ENCODE peak calls at places on chromosomes 12 and 14, in four cellular contexts. M, I, F and V are unnamed samples.

GRCh38 chr14:61736751-61737150 is 25.5 kb upstream of the SNAPC1 start:
- DNase-seq in M (no peak), I (no peak), F (no peak), V (no peak)

GRCh38 chr12:47949441-47950341 is 13.7 kb upstream of the TMEM106C start:
- DNase-seq in M (peak; percentile 69), I (no peak), F (peak; percentile 90), V (peak; percentile 69)

GRCh38 chr12:109899783-109900751 is at the start of gene TCHP:
- DNase-seq in M (peak; percentile 74), I (peak; percentile 54), F (peak; percentile 92), V (peak; percentile 90)

GRCh38 chr14:75884198-75884611 is 97.6 kb downstream of the TGFB3 start:
- DNase-seq in M (no peak), I (no peak), F (peak; percentile 21), V (no peak)

GRCh38 chr12:402127-402456 is 648 bp downstream of the CCDC77 start:
- DNase-seq in M (no peak), I (no peak), F (peak; percentile 32), V (no peak)

GRCh38 chr14:54794148-54794547 is 108.5 kb downstream of the GCH1 start:
- DNase-seq in M (no peak), I (no peak), F (no peak), V (no peak)

GRCh38 chr12:45284096-45284901 is 68.4 kb downstream of the ANO6 start:
- DNase-seq in M (no peak), I (no peak), F (no peak), V (no peak)

GRCh38 chr14:78074546-78074945 is 95.6 kb upstream of the NRXN3 start:
- DNase-seq in M (no peak), I (no peak), F (peak; percentile 11), V (no peak)

GRCh38 chr14:103745424-103745823 is 29.8 kb downstream of the ZFYVE21 start:
- DNase-seq in M (no peak), I (no peak), F (no peak), V (no peak)

GRCh38 chr14:51776102-51776894 is 84.1 kb upstream of the GNG2 start:
- DNase-seq in M (peak; percentile 44), I (no peak), F (peak; percentile 87), V (peak; percentile 35)

GRCh38 chr14:56273949-56274348 is 155.7 kb downstream of the PELI2 start:
- DNase-seq in M (no peak), I (no peak), F (no peak), V (no peak)

GRCh38 chr12:113145720-113146551 is 3.6 kb upstream of the CFAP73 start:
- DNase-seq in M (no peak), I (no peak), F (no peak), V (no peak)

GRCh38 chr12:6869049-6870021 is 2.0 kb downstream of the TPI1 start:
- DNase-seq in M (peak; percentile 64), I (peak; percentile 27), F (peak; percentile 82), V (peak; percentile 85)

GRCh38 chr14:39383026-39383626 is 49.1 kb downstream of the FBXO33 start:
- DNase-seq in M (no peak), I (no peak), F (no peak), V (no peak)

GRCh38 chr12:108255203-108255602 is 83.9 kb downstream of the CMKLR1 start:
- DNase-seq in M (no peak), I (no peak), F (no peak), V (no peak)

GRCh38 chr14:66998013-66998412 is 191.2 kb upstream of the GARIN2 start:
- DNase-seq in M (no peak), I (no peak), F (no peak), V (no peak)

GRCh38 chr12:66584673-66585072 is 94.2 kb downstream of the GRIP1 start:
- DNase-seq in M (no peak), I (no peak), F (no peak), V (no peak)

GRCh38 chr14:89564291-89564957 is 147.4 kb upstream of the FOXN3 start:
- DNase-seq in M (no peak), I (no peak), F (no peak), V (no peak)

GRCh38 chr14:92687681-92688433 is 60.6 kb downstream of the LGMN start:
- DNase-seq in M (no peak), I (no peak), F (peak; percentile 71), V (no peak)

GRCh38 chr14:49428076-49428475 is 158.1 kb downstream of the RPS29 start:
- DNase-seq in M (no peak), I (no peak), F (no peak), V (no peak)
- TF ChIP-seq REST in M (no peak), I (no peak), F (no peak), V (no peak)

GRCh38 chr14:94600148-94600545 is 12.0 kb upstream of the SERPINA3 start:
- DNase-seq in M (no peak), I (no peak), F (no peak), V (no peak)

GRCh38 chr14:94598506-94598815 is 13.7 kb upstream of the SERPINA3 start:
- DNase-seq in M (no peak), I (no peak), F (no peak), V (no peak)

GRCh38 chr14:94597788-94598187 is 14.4 kb upstream of the SERPINA3 start:
- DNase-seq in M (no peak), I (no peak), F (no peak), V (no peak)

GRCh38 chr14:94599656-94600004 is 12.6 kb upstream of the SERPINA3 start:
- DNase-seq in M (no peak), I (no peak), F (no peak), V (no peak)

GRCh38 chr14:94598816-94599655 is 13.2 kb upstream of the SERPINA3 start:
- DNase-seq in M (peak; percentile 96), I (no peak), F (no peak), V (no peak)
- TF ChIP-seq POLR2AphosphoS5 in M (peak; percentile 78), I (no peak), F (no peak), V (no peak)

DNA sequence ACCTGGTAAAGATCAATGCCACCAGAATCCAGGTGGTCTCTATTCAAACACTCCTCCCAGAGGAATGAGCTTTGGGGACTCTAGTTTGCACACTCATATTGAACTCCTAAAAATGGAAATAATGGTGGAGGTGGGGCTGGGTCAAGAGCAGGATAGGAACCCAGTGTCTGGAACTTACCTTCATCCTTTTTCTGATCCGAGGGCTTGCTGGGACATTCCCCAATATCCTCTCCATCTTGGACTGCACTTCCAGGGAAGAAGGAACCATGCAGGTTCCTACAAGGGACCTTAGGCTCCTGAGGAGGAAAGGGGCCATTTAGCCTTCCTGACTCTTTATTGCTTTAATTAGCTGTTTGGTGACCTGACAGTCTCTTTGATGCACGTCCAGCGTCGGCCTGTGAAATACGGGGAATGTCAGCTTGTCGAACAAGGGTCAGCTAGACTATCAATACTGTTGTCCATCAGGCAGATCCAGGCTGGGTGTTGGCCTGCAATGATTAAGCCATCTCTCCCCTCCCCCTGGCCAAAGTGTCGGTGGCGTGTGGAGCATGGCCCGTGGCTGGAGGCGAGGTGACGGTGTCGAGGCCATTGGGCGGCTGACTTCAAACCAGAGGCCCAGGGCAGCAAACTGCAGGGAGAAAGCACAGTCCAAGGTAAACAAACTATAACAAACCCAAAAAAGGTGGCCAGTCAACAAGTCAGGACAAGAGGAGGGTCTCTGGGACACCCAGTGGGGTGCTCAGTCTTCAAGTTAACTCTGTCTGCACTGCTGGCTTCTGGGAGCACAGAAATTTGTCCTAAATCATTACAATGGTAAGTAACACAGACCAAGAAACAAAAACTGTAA is 405.2 kb upstream of the TBX3 start:
- DNase-seq in M (no peak), I (no peak), F (no peak), V (no peak)
- TF ChIP-seq REST in M (no peak), I (no peak), F (no peak), V (no peak)

DNA sequence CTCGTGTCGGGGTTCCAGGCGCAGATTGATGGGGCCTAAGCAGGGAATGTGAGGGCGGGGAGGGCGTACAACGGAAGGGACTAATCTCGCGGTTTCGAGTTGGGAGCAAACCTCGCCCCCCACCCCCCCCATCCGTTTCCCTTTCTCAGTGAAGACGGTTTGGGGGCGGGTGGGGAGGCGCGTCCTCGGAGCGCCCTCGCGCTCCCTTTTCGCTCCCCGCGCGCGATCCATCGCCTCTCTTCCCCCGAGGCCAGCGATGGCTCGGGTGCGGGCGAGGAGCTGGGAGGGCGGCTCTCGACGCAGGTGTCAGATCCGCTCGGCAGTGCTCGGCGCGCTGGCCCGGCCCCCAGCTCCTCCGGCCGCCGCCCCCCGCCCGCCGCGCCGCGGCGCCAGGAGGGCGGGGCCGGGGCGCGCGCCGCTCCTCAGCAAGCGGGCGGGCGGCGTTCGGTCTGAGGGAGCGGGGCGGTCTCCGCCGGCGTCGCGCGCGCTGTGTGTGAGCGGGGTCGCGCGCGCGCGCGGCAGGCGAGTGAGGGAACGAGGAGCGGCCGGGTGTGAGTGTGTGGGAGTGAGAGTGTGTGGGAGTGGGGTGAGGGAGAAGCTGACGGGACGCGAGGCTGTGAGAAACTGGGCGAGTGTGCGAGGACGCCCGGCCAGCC is at the start of gene RIMKLB:
- DNase-seq in M (no peak), I (no peak), F (peak; percentile 93), V (peak; percentile 21)
- TF ChIP-seq POLR2AphosphoS5 in M (no peak), I (no peak), F (peak; percentile 36), V (no peak)